ENCODE peak calls at places on chromosomes 13 and 19, in six cellular contexts. One of them, this sample, is unnamed.

GRCh38 chr13:37615271-37615670 is 16.7 kb upstream of the POSTN start:
- DNase-seq in iPS-NIHi11: no peak
- DNase-seq in T-helper 17 cell: no peak
- DNase-seq in AG04450: no peak
- DNase-seq in AG08396: no peak
- DNase-seq in activated CD4-positive, alpha-beta T cell treated with anti-CD3 and anti-CD28 coated beads, Interleukin-2, amount 50 U/mL, for 48 hours: no peak
- DNase-seq in this sample: no peak

GRCh38 chr19:15644816-15645215 is 4.1 kb downstream of the CYP4F3 start:
- DNase-seq in AG04450: no peak
- DNase-seq in iPS-NIHi11: no peak
- DNase-seq in activated CD4-positive, alpha-beta T cell treated with anti-CD3 and anti-CD28 coated beads, Interleukin-2, amount 50 U/mL, for 48 hours: no peak
- DNase-seq in T-helper 17 cell: no peak
- DNase-seq in AG08396: no peak
- DNase-seq in this sample: no peak

GRCh38 chr13:32135655-32136054 is 104.1 kb downstream of the FRY start:
- DNase-seq in AG04450: peak
- DNase-seq in activated CD4-positive, alpha-beta T cell treated with anti-CD3 and anti-CD28 coated beads, Interleukin-2, amount 50 U/mL, for 48 hours: no peak
- DNase-seq in iPS-NIHi11: no peak
- DNase-seq in T-helper 17 cell: no peak
- DNase-seq in AG08396: peak
- DNase-seq in this sample: peak

GRCh38 chr19:34260771-34261173 is 6.4 kb downstream of the GARRE1 start:
- DNase-seq in AG08396: peak
- DNase-seq in activated CD4-positive, alpha-beta T cell treated with anti-CD3 and anti-CD28 coated beads, Interleukin-2, amount 50 U/mL, for 48 hours: no peak
- DNase-seq in T-helper 17 cell: no peak
- DNase-seq in iPS-NIHi11: no peak
- DNase-seq in AG04450: no peak
- DNase-seq in this sample: no peak

GRCh38 chr13:35961461-35962220 is 169.5 kb downstream of the DCLK1 start:
- DNase-seq in iPS-NIHi11: no peak
- DNase-seq in AG04450: no peak
- DNase-seq in T-helper 17 cell: no peak
- DNase-seq in activated CD4-positive, alpha-beta T cell treated with anti-CD3 and anti-CD28 coated beads, Interleukin-2, amount 50 U/mL, for 48 hours: no peak
- DNase-seq in AG08396: no peak
- DNase-seq in this sample: no peak

GRCh38 chr13:33671560-33671959 is 146.4 kb upstream of the RFC3 start:
- DNase-seq in T-helper 17 cell: no peak
- DNase-seq in AG04450: no peak
- DNase-seq in iPS-NIHi11: no peak
- DNase-seq in activated CD4-positive, alpha-beta T cell treated with anti-CD3 and anti-CD28 coated beads, Interleukin-2, amount 50 U/mL, for 48 hours: no peak
- DNase-seq in AG08396: no peak
- DNase-seq in this sample: no peak

GRCh38 chr13:112152846-112153245 is 85.9 kb downstream of the SOX1 start:
- DNase-seq in AG04450: no peak
- DNase-seq in T-helper 17 cell: no peak
- DNase-seq in iPS-NIHi11: no peak
- DNase-seq in activated CD4-positive, alpha-beta T cell treated with anti-CD3 and anti-CD28 coated beads, Interleukin-2, amount 50 U/mL, for 48 hours: no peak
- DNase-seq in AG08396: no peak
- DNase-seq in this sample: no peak

GRCh38 chr13:41848435-41849255 is 112.3 kb downstream of the VWA8 start:
- DNase-seq in AG04450: no peak
- DNase-seq in activated CD4-positive, alpha-beta T cell treated with anti-CD3 and anti-CD28 coated beads, Interleukin-2, amount 50 U/mL, for 48 hours: no peak
- DNase-seq in iPS-NIHi11: no peak
- DNase-seq in T-helper 17 cell: no peak
- DNase-seq in AG08396: no peak
- DNase-seq in this sample: no peak

GRCh38 chr19:9857920-9858746 is 23.0 kb downstream of the PIN1 start:
- DNase-seq in T-helper 17 cell: no peak
- DNase-seq in AG04450: no peak
- DNase-seq in activated CD4-positive, alpha-beta T cell treated with anti-CD3 and anti-CD28 coated beads, Interleukin-2, amount 50 U/mL, for 48 hours: no peak
- DNase-seq in AG08396: no peak
- DNase-seq in iPS-NIHi11: no peak
- DNase-seq in this sample: no peak

GRCh38 chr19:35569281-35569781 is 5.9 kb upstream of the ATP4A start:
- DNase-seq in activated CD4-positive, alpha-beta T cell treated with anti-CD3 and anti-CD28 coated beads, Interleukin-2, amount 50 U/mL, for 48 hours: no peak
- DNase-seq in T-helper 17 cell: no peak
- DNase-seq in iPS-NIHi11: no peak
- DNase-seq in AG04450: no peak
- DNase-seq in AG08396: no peak
- DNase-seq in this sample: no peak

GRCh38 chr19:4744451-4745170 is 21.0 kb upstream of the DPP9 start:
- DNase-seq in AG08396: peak
- DNase-seq in AG04450: peak
- DNase-seq in iPS-NIHi11: no peak
- DNase-seq in activated CD4-positive, alpha-beta T cell treated with anti-CD3 and anti-CD28 coated beads, Interleukin-2, amount 50 U/mL, for 48 hours: no peak
- DNase-seq in T-helper 17 cell: no peak
- DNase-seq in this sample: peak

GRCh38 chr13:78015782-78016181 is 97.2 kb upstream of the EDNRB start:
- DNase-seq in iPS-NIHi11: no peak
- DNase-seq in AG08396: no peak
- DNase-seq in AG04450: no peak
- DNase-seq in activated CD4-positive, alpha-beta T cell treated with anti-CD3 and anti-CD28 coated beads, Interleukin-2, amount 50 U/mL, for 48 hours: no peak
- DNase-seq in T-helper 17 cell: no peak
- DNase-seq in this sample: no peak

GRCh38 chr19:2079076-2079864 is 16.9 kb downstream of the MOB3A start:
- DNase-seq in iPS-NIHi11: no peak
- DNase-seq in activated CD4-positive, alpha-beta T cell treated with anti-CD3 and anti-CD28 coated beads, Interleukin-2, amount 50 U/mL, for 48 hours: no peak
- DNase-seq in AG04450: no peak
- DNase-seq in T-helper 17 cell: no peak
- DNase-seq in AG08396: no peak
- DNase-seq in this sample: no peak

GRCh38 chr19:50300814-50301606 is 28.2 kb downstream of the KCNC3 start:
- DNase-seq in iPS-NIHi11: no peak
- DNase-seq in AG04450: peak
- DNase-seq in AG08396: peak
- DNase-seq in activated CD4-positive, alpha-beta T cell treated with anti-CD3 and anti-CD28 coated beads, Interleukin-2, amount 50 U/mL, for 48 hours: peak
- DNase-seq in T-helper 17 cell: no peak
- DNase-seq in this sample: peak

GRCh38 chr19:11148001-11148400 is 7.6 kb downstream of the SPC24 start:
- DNase-seq in iPS-NIHi11: no peak
- DNase-seq in T-helper 17 cell: no peak
- DNase-seq in activated CD4-positive, alpha-beta T cell treated with anti-CD3 and anti-CD28 coated beads, Interleukin-2, amount 50 U/mL, for 48 hours: no peak
- DNase-seq in AG08396: no peak
- DNase-seq in AG04450: no peak
- DNase-seq in this sample: no peak

GRCh38 chr13:38944219-38944618 is 46.4 kb downstream of the STOML3 start:
- DNase-seq in AG04450: no peak
- DNase-seq in iPS-NIHi11: no peak
- DNase-seq in activated CD4-positive, alpha-beta T cell treated with anti-CD3 and anti-CD28 coated beads, Interleukin-2, amount 50 U/mL, for 48 hours: no peak
- DNase-seq in T-helper 17 cell: no peak
- DNase-seq in AG08396: no peak
- DNase-seq in this sample: no peak

GRCh38 chr13:47215741-47216140 is 318.9 kb upstream of the HTR2A start:
- DNase-seq in T-helper 17 cell: no peak
- DNase-seq in AG08396: peak
- DNase-seq in AG04450: peak
- DNase-seq in activated CD4-positive, alpha-beta T cell treated with anti-CD3 and anti-CD28 coated beads, Interleukin-2, amount 50 U/mL, for 48 hours: no peak
- DNase-seq in iPS-NIHi11: no peak
- DNase-seq in this sample: peak

GRCh38 chr13:33676700-33677048 is 141.3 kb upstream of the RFC3 start:
- DNase-seq in T-helper 17 cell: no peak
- DNase-seq in AG04450: peak
- DNase-seq in AG08396: peak
- DNase-seq in activated CD4-positive, alpha-beta T cell treated with anti-CD3 and anti-CD28 coated beads, Interleukin-2, amount 50 U/mL, for 48 hours: peak
- DNase-seq in iPS-NIHi11: peak
- DNase-seq in this sample: peak

GRCh38 chr13:100330662-100331061 is 241.8 kb downstream of the PCCA start:
- DNase-seq in iPS-NIHi11: no peak
- DNase-seq in AG08396: no peak
- DNase-seq in activated CD4-positive, alpha-beta T cell treated with anti-CD3 and anti-CD28 coated beads, Interleukin-2, amount 50 U/mL, for 48 hours: no peak
- DNase-seq in AG04450: no peak
- DNase-seq in T-helper 17 cell: no peak
- DNase-seq in this sample: no peak

GRCh38 chr13:94464771-94465170 is 14.7 kb downstream of the DCT start:
- DNase-seq in AG08396: no peak
- DNase-seq in activated CD4-positive, alpha-beta T cell treated with anti-CD3 and anti-CD28 coated beads, Interleukin-2, amount 50 U/mL, for 48 hours: peak
- DNase-seq in AG04450: no peak
- DNase-seq in T-helper 17 cell: no peak
- DNase-seq in iPS-NIHi11: no peak
- DNase-seq in this sample: no peak

GRCh38 chr19:5113633-5114586 is 145.0 kb downstream of the KDM4B start:
- DNase-seq in AG08396: no peak
- DNase-seq in T-helper 17 cell: no peak
- DNase-seq in AG04450: no peak
- DNase-seq in iPS-NIHi11: no peak
- DNase-seq in activated CD4-positive, alpha-beta T cell treated with anti-CD3 and anti-CD28 coated beads, Interleukin-2, amount 50 U/mL, for 48 hours: no peak
- DNase-seq in this sample: no peak

GRCh38 chr13:77779461-77780272 is 82.2 kb downstream of the SLAIN1 start:
- DNase-seq in AG04450: peak
- DNase-seq in iPS-NIHi11: peak
- DNase-seq in activated CD4-positive, alpha-beta T cell treated with anti-CD3 and anti-CD28 coated beads, Interleukin-2, amount 50 U/mL, for 48 hours: peak
- DNase-seq in AG08396: peak
- DNase-seq in T-helper 17 cell: no peak
- DNase-seq in this sample: peak

This sample was measured in Daoy.